ENCODE peak calls at places on chromosomes 12 and 14, in eight cellular contexts. S, Y, O, N, H, P, I and L are unnamed samples.
A peak's percentile ranks its signal among the peaks of the same experiment; 100 is the strongest.

GRCh38 chr14:61549425-61549824 is 145.9 kb upstream of the HIF1A start:
- DNase-seq in S (no peak), Y (no peak), O (no peak), N (no peak), H (no peak), P (no peak), I (no peak), L (no peak)

GRCh38 chr12:71465794-71466193 is 26.2 kb downstream of the LGR5 start:
- DNase-seq in S (no peak), Y (no peak), O (no peak), N (no peak), H (no peak), P (no peak), I (no peak), L (no peak)

GRCh38 chr12:7092986-7093460 is 778 bp upstream of the C1R start:
- DNase-seq in S (no peak), Y (no peak), O (no peak), N (no peak), H (no peak), P (no peak), I (no peak), L (no peak)

GRCh38 chr14:66288511-66288910 is 197.7 kb upstream of the CCDC196 start:
- DNase-seq in S (no peak), Y (no peak), O (no peak), N (no peak), H (no peak), P (no peak), I (no peak), L (no peak)

GRCh38 chr14:63770187-63770807 is 42.4 kb upstream of the SGPP1 start:
- DNase-seq in S (no peak), Y (no peak), O (no peak), N (peak; percentile 43), H (no peak), P (peak; percentile 21), I (peak; percentile 52), L (peak; percentile 30)

GRCh38 chr14:35042632-35043031 is 3.4 kb upstream of the FAM177A1 start:
- DNase-seq in S (no peak), Y (no peak), O (no peak), N (no peak), H (no peak), P (no peak), I (no peak), L (no peak)

GRCh38 chr12:19946549-19946948 is 421.8 kb upstream of the PDE3A start:
- DNase-seq in S (no peak), Y (no peak), O (no peak), N (no peak), H (no peak), P (no peak), I (no peak), L (no peak)

GRCh38 chr14:35229495-35230089 is 62.6 kb upstream of the PSMA6 start:
- DNase-seq in S (no peak), Y (no peak), O (no peak), N (no peak), H (no peak), P (no peak), I (no peak), L (no peak)

GRCh38 chr12:7090222-7090998 is 1.8 kb downstream of the C1R start:
- DNase-seq in S (no peak), Y (no peak), O (peak; percentile 16), N (no peak), H (no peak), P (peak; percentile 33), I (no peak), L (no peak)

GRCh38 chr12:39103552-39104165 is 198.3 kb upstream of the CPNE8 start:
- DNase-seq in S (no peak), Y (peak; percentile 65), O (no peak), N (no peak), H (no peak), P (peak; percentile 85), I (peak; percentile 6), L (peak; percentile 13)

DNA sequence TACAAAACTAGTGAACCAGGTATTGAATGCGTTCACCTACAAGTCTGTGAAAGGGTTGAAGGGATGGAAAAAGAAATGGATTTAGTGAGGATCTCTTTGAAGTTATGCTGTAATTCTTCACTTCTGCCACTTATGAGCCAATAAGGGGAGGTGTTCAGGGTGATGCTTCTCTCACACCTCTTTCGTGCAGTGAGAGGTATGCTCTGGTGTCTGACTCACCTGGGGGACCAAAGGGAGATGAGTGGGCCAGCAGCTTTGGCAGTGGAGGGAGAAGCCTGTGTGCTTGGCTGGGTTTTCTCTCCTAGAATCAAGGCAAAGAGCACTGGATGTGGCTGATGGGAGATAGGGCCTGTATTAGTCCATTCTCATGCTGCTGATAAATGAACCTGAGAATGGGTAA is 45.4 kb downstream of the E2F7 start:
- DNase-seq in S (no peak), Y (no peak), O (no peak), N (no peak), H (no peak), P (no peak), I (no peak), L (no peak)
- H3K36me3 ChIP-seq in S (peaks cover 6% of the 10 kb centered on the region), Y (peaks cover 75% of the 10 kb centered on the region), O (no peaks in the 10 kb centered on the region), N (no peaks in the 10 kb centered on the region), H (no peaks in the 10 kb centered on the region), P (peaks cover 16% of the 10 kb centered on the region), I (peaks cover 64% of the 10 kb centered on the region), L (peaks cover 44% of the 10 kb centered on the region)

DNA sequence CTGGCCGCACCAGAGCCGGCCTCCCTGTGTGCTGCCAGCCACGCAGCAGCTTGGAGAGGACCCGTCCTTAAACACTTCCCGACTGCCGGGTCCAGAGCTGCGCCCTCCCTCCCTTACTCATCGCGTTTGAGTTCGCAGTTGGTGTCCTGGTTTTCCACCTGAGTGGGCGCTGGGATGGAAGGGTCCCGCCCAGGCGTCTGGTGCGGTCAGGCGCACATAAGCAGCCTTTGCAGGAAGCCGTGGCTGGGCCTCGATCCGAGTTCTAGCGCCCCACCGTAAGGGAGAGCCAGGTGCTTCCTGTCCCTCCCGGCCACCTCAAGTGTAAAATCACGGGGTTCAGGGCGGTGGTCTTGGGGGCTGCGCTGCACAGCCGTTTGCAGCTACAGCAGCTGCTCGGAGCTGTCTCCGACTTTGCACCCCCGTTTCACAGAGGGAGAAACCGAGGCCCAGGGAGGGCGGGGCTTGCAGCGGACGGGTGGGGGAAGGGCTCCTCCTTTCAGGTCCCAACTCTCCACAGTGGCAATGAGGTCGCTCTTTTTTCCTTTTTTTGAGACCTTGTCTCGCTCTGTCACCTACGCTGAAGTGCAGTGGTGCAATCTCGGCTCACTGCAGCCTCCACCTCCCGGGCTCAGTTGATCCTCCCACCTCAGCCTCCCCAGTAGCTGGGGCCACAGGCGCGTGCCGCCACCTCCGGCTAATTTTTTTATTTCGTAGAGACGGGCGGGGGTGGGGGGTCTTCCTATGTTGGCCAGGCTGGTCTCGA is 51.3 kb downstream of the LRCOL1 start:
- DNase-seq in S (no peak), Y (no peak), O (no peak), N (no peak), H (no peak), P (peak; percentile 60), I (peak; percentile 41), L (peak; percentile 62)
- H3K4me3 ChIP-seq in S (peak overlapping the region; percentile 56), Y (peak overlapping the region; percentile 72), O (peak overlapping the region; percentile 73), N (no peak overlapping the region), H (peak overlapping the region; percentile 66), P (peak overlapping the region; percentile 94), I (peak overlapping the region; percentile 72), L (peak overlapping the region; percentile 42)

GRCh38 chr14:99451234-99451633 is 29.4 kb downstream of the SETD3 start:
- DNase-seq in S (no peak), Y (no peak), O (no peak), N (no peak), H (no peak), P (no peak), I (no peak), L (no peak)
- H3K36me3 ChIP-seq in S (peaks cover 96% of the 10 kb centered on the region), Y (peaks cover 91% of the 10 kb centered on the region), O (peaks cover 94% of the 10 kb centered on the region), N (peaks cover 98% of the 10 kb centered on the region), H (no peaks in the 10 kb centered on the region), P (no peaks in the 10 kb centered on the region), I (peaks cover 91% of the 10 kb centered on the region), L (peaks cover 55% of the 10 kb centered on the region)

GRCh38 chr14:75286313-75286712 is 7.7 kb downstream of the FOS start:
- DNase-seq in S (no peak), Y (no peak), O (peak; percentile 48), N (peak; percentile 61), H (no peak), P (no peak), I (no peak), L (no peak)
- H3K4me3 ChIP-seq in S (no peak overlapping the region), Y (no peak overlapping the region), O (no peak overlapping the region), N (no peak overlapping the region), H (no peak overlapping the region), P (no peak overlapping the region), I (no peak overlapping the region), L (no peak overlapping the region)